ENCODE peak calls at places on chromosome 2, in eight cellular contexts. I, J, E, T, F, U, S and W are unnamed samples.

GRCh38 chr2:69366-70344 is 23.4 kb upstream of the FAM110C start:
- DNase-seq in S (no peak), T (no peak), U (no peak), J (peak), F (no peak), E (no peak), I (no peak), W (no peak)

GRCh38 chr2:161019311-161019710 is 140.9 kb upstream of the TANK start:
- DNase-seq in J (no peak), T (no peak), F (no peak), U (no peak), I (no peak), E (no peak), S (no peak), W (no peak)

GRCh38 chr2:101150306-101151140 is 659 bp downstream of the TBC1D8 start:
- DNase-seq in J (peak), U (peak), S (no peak), I (no peak), E (no peak), F (peak), T (no peak), W (no peak)

GRCh38 chr2:127088706-127089105 is 18.2 kb downstream of the BIN1 start:
- DNase-seq in U (no peak), J (no peak), F (no peak), E (no peak), T (no peak), S (no peak), I (no peak), W (no peak)

GRCh38 chr2:8320305-8320704 is 361.6 kb upstream of the ID2 start:
- DNase-seq in F (no peak), U (no peak), J (no peak), E (no peak), S (no peak), I (no peak), T (no peak), W (no peak)

GRCh38 chr2:144553379-144553778 is 33.5 kb upstream of the ZEB2 start:
- DNase-seq in U (no peak), I (peak), T (peak), E (peak), S (peak), J (no peak), F (no peak), W (no peak)

GRCh38 chr2:227340106-227340505 is 15.1 kb downstream of the MFF start:
- DNase-seq in F (no peak), J (no peak), T (no peak), U (no peak), S (no peak), I (no peak), E (no peak), W (peak)

GRCh38 chr2:217905906-217906305 is 96.9 kb downstream of the TNS1 start:
- DNase-seq in I (no peak), T (no peak), J (no peak), F (no peak), U (no peak), S (no peak), E (no peak), W (no peak)

GRCh38 chr2:217849154-217849553 is 153.6 kb downstream of the TNS1 start:
- DNase-seq in U (no peak), T (no peak), F (no peak), S (no peak), E (no peak), I (no peak), J (no peak), W (no peak)

GRCh38 chr2:58063641-58064040 is 17.0 kb downstream of the VRK2 start:
- DNase-seq in T (peak), U (no peak), J (no peak), E (peak), S (peak), I (peak), F (no peak), W (no peak)

GRCh38 chr2:70367722-70368323 is 66.0 kb upstream of the FAM136A start:
- DNase-seq in S (no peak), U (no peak), I (no peak), T (no peak), F (no peak), J (peak), E (no peak), W (no peak)

GRCh38 chr2:191061381-191061982 is 47.5 kb upstream of the STAT1 start:
- DNase-seq in T (no peak), F (no peak), U (no peak), J (no peak), E (no peak), I (no peak), S (no peak), W (no peak)

GRCh38 chr2:179898873-179899272 is 37.5 kb upstream of the ZNF385B start:
- DNase-seq in E (no peak), S (no peak), U (peak), I (no peak), T (peak), J (no peak), F (no peak), W (peak)

GRCh38 chr2:241563031-241563507 is 4.5 kb downstream of the BOK start:
- DNase-seq in I (no peak), U (no peak), F (no peak), S (no peak), T (no peak), J (no peak), E (no peak), W (no peak)

GRCh38 chr2:218993345-218994315 is at the start of gene CRYBA2:
- DNase-seq in T (no peak), I (no peak), F (no peak), J (no peak), E (no peak), U (no peak), S (no peak), W (no peak)

GRCh38 chr2:238114331-238114841 is 14.2 kb downstream of the ESPNL start:
- DNase-seq in I (no peak), U (no peak), S (no peak), F (no peak), J (no peak), E (no peak), T (no peak), W (no peak)

GRCh38 chr2:190550137-190550536 is 15.6 kb upstream of the NEMP2 start:
- DNase-seq in F (no peak), E (no peak), U (no peak), S (no peak), J (no peak), I (no peak), T (no peak), W (no peak)

GRCh38 chr2:142130111-142131015 is 453 bp downstream of the LRP1B start:
- DNase-seq in T (peak), I (no peak), J (peak), F (peak), U (peak), S (no peak), E (no peak), W (peak)

GRCh38 chr2:11019614-11020013 is 107.9 kb downstream of the KCNF1 start:
- DNase-seq in J (no peak), U (no peak), E (no peak), T (no peak), I (no peak), S (no peak), F (no peak), W (no peak)

GRCh38 chr2:96093528-96093927 is 22.8 kb downstream of the ADRA2B start:
- DNase-seq in I (no peak), S (no peak), J (no peak), F (peak), E (no peak), U (no peak), T (no peak), W (no peak)